ENCODE peak calls at places on chromosomes 12 and 14, in five cellular contexts. K is GM23338, J is K562, U is H1, P is HepG2. B is an unnamed sample.

GRCh38 chr12:126163984-126164383 is 1098.7 kb downstream of the AACS start:
- DNase-seq in U (no peak), J (no peak), K (no peak), P (no peak), B (no peak)

GRCh38 chr14:67943947-67944346 is 124.4 kb downstream of the RAD51B start:
- DNase-seq in J (peak; percentile 42), P (peak; percentile 73), K (peak; percentile 95), U (peak; percentile 15), B (peak; percentile 49)

GRCh38 chr14:71610797-71611196 is 321.4 kb upstream of the RGS6 start:
- DNase-seq in J (no peak), U (no peak), P (no peak), K (no peak), B (no peak)

GRCh38 chr12:121089031-121089812 is 43.5 kb upstream of the P2RX7 start:
- DNase-seq in P (peak; percentile 53), J (peak; percentile 27), K (peak; percentile 60), U (no peak), B (no peak)

GRCh38 chr12:19412844-19413243 is 26.4 kb upstream of the AEBP2 start:
- DNase-seq in P (no peak), K (no peak), J (no peak), U (no peak), B (no peak)

GRCh38 chr14:57487771-57488170 is 5.9 kb downstream of the CCDC198 start:
- DNase-seq in P (no peak), K (no peak), U (no peak), J (no peak), B (no peak)

GRCh38 chr14:71243697-71244096 is 336.4 kb downstream of the PCNX1 start:
- DNase-seq in P (no peak), J (no peak), K (no peak), U (no peak), B (no peak)

GRCh38 chr12:6770094-6770493 is 2.2 kb upstream of the LAG3 start:
- DNase-seq in P (no peak), U (no peak), K (no peak), J (no peak), B (no peak)

GRCh38 chr14:71716371-71716770 is 215.9 kb upstream of the RGS6 start:
- DNase-seq in K (no peak), J (no peak), U (no peak), P (no peak), B (no peak)

GRCh38 chr12:131607658-131608447 is 103.0 kb upstream of the SFSWAP start:
- DNase-seq in J (no peak), P (no peak), U (no peak), K (no peak), B (peak; percentile 40)

GRCh38 chr12:78864483-78865296 is at the start of gene SYT1:
- DNase-seq in P (no peak), U (no peak), K (peak; percentile 93), J (no peak), B (no peak)

GRCh38 chr12:94561943-94562411 is 88.4 kb downstream of the TMCC3 start:
- DNase-seq in K (no peak), P (no peak), J (no peak), U (no peak), B (peak; percentile 74)

GRCh38 chr12:128853321-128854197 is at the start of gene GLT1D1:
- DNase-seq in K (peak; percentile 33), P (no peak), J (no peak), U (no peak), B (no peak)

GRCh38 chr12:130715996-130716917 is at the start of gene RIMBP2:
- DNase-seq in J (no peak), U (no peak), P (no peak), K (peak; percentile 75), B (no peak)

GRCh38 chr14:24064856-24065255 is 6.5 kb upstream of the CPNE6 start:
- DNase-seq in J (no peak), K (no peak), U (no peak), P (no peak), B (no peak)

GRCh38 chr12:30794591-30795409 is 40.0 kb upstream of the CAPRIN2 start:
- DNase-seq in J (peak; percentile 43), P (peak; percentile 67), U (peak; percentile 59), K (peak; percentile 77), B (no peak)

GRCh38 chr12:78060186-78060585 is 229.5 kb downstream of the NAV3 start:
- DNase-seq in J (no peak), P (no peak), K (no peak), U (no peak), B (no peak)

GRCh38 chr12:22083167-22083566 is 37.1 kb downstream of the CMAS start:
- DNase-seq in J (peak; percentile 11), K (peak; percentile 32), P (peak; percentile 16), U (no peak), B (no peak)

GRCh38 chr12:62693291-62694040 is 226.8 kb downstream of the MON2 start:
- DNase-seq in J (no peak), U (no peak), K (no peak), P (no peak), B (no peak)

GRCh38 chr12:45191239-45191638 is 24.7 kb upstream of the ANO6 start:
- DNase-seq in J (no peak), K (no peak), P (peak; percentile 10), U (no peak), B (no peak)

GRCh38 chr12:45909041-45909713 is 81.2 kb downstream of the SCAF11 start:
- DNase-seq in U (no peak), P (no peak), J (no peak), K (no peak), B (no peak)

GRCh38 chr12:120981407-120981921 is 3.1 kb downstream of the HNF1A start:
- DNase-seq in K (no peak), P (no peak), J (no peak), U (no peak), B (no peak)

GRCh38 chr12:75842119-75842518 is 189.5 kb downstream of the PHLDA1 start:
- DNase-seq in K (no peak), U (no peak), J (no peak), P (no peak), B (no peak)

GRCh38 chr14:61875483-61875882 is 113.3 kb downstream of the SNAPC1 start:
- DNase-seq in J (no peak), P (no peak), U (no peak), K (no peak), B (no peak)

GRCh38 chr12:82998509-82998908 is 311.8 kb downstream of the TMTC2 start:
- DNase-seq in K (no peak), P (no peak), U (no peak), J (no peak), B (no peak)

GRCh38 chr12:49298160-49298559 is 3.2 kb downstream of the PRPH start:
- DNase-seq in K (no peak), P (no peak), J (no peak), U (no peak), B (no peak)

GRCh38 chr12:84763112-84763511 is 149.5 kb downstream of the SLC6A15 start:
- DNase-seq in K (no peak), J (no peak), U (no peak), P (no peak), B (no peak)

GRCh38 chr14:53509845-53510244 is 356.7 kb upstream of the DDHD1 start:
- DNase-seq in K (no peak), J (no peak), U (no peak), P (no peak), B (no peak)

GRCh38 chr12:46354111-46354798 is 18.3 kb downstream of the SLC38A2 start:
- DNase-seq in P (no peak), K (peak; percentile 46), U (no peak), J (peak; percentile 24), B (no peak)

GRCh38 chr12:26614217-26614616 is 218.8 kb downstream of the ITPR2 start:
- DNase-seq in J (peak; percentile 11), U (no peak), P (no peak), K (peak; percentile 71), B (no peak)

GRCh38 chr14:54815016-54815415 is 87.6 kb downstream of the GCH1 start:
- DNase-seq in P (no peak), J (no peak), K (no peak), U (no peak), B (no peak)

GRCh38 chr12:117023998-117024960 is 74.9 kb downstream of the TESC start:
- DNase-seq in J (no peak), U (no peak), P (no peak), K (no peak), B (no peak)

GRCh38 chr14:103736546-103737431 is 21.2 kb downstream of the ZFYVE21 start:
- DNase-seq in P (no peak), J (no peak), U (no peak), K (no peak), B (no peak)

GRCh38 chr14:37232907-37233481 is 35.3 kb downstream of the MIPOL1 start:
- DNase-seq in K (peak; percentile 71), P (peak; percentile 79), U (no peak), J (peak; percentile 30), B (no peak)

GRCh38 chr12:51905507-51906438 is 1.5 kb upstream of the ACVRL1 start:
- DNase-seq in K (no peak), U (no peak), P (no peak), J (peak; percentile 92), B (no peak)

GRCh38 chr14:101123639-101124525 is 220.4 kb upstream of the RTL1 start:
- DNase-seq in U (no peak), J (no peak), K (no peak), P (no peak), B (no peak)
- TF ChIP-seq CREB1 in U (no peak), J (no peak), K (no peak), P (no peak), B (no peak)

GRCh38 chr12:114134922-114135321 is 168.8 kb upstream of the RBM19 start:
- DNase-seq in P (no peak), J (no peak), U (no peak), K (no peak), B (no peak)
- H3K36me3 ChIP-seq in P (no peaks in the 10 kb centered on the region), J (no peaks in the 10 kb centered on the region), U (no peaks in the 10 kb centered on the region), K (no peaks in the 10 kb centered on the region), B (no peaks in the 10 kb centered on the region)

GRCh38 chr12:106898001-106898966 is 57.4 kb upstream of the TMEM263 start:
- DNase-seq in J (no peak), P (no peak), U (no peak), K (no peak), B (no peak)
- TF ChIP-seq CREB1 in J (no peak), P (no peak), U (no peak), K (no peak), B (no peak)

GRCh38 chr12:106315523-106315922 is 13.0 kb downstream of the TCP11L2 start:
- DNase-seq in K (peak; percentile 40), J (no peak), P (no peak), U (no peak), B (no peak)

GRCh38 chr12:106321139-106321850 is 18.8 kb downstream of the TCP11L2 start:
- DNase-seq in K (no peak), J (no peak), U (no peak), P (no peak), B (no peak)

GRCh38 chr12:106323537-106323936 is 21.0 kb downstream of the TCP11L2 start:
- DNase-seq in P (no peak), K (no peak), J (no peak), U (no peak), B (no peak)

DNA sequence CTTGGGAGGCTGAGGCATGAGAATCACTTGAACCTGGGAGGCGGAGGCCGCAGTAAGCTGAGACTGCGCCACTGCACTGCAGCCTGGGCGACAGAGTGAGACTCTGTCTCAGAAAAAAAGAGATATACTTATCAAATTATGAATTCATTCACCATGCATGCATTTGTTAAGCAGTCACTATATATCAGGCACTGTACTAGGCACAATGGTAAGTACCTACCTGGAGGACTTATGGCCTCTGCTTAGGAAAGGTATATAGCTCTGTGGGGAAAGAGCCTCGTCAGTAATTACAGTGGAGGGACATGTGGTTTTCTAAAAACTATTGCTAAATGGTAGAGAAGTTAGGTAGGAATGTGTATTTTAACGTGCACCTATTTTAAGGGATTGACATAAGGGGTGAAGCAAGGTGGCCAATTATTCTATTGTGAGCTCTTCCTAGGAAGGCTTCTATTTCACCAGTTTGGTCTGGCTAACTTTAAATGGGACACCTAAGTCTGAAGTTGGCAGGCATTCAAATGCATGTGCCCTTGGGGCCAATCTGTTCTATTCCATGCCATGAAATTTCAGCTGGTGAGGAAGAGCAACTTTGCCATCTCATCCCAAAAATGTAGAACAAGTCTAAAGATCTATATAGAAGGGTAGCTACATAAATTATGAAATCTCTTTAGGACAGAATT is 15.0 kb downstream of the TCP11L2 start:
- DNase-seq in K (no peak), P (no peak), U (no peak), J (no peak), B (no peak)
- H3K36me3 ChIP-seq in K (no peaks in the 10 kb centered on the region), P (peaks cover 14% of the 10 kb centered on the region), U (no peaks in the 10 kb centered on the region), J (no peaks in the 10 kb centered on the region), B (no peaks in the 10 kb centered on the region)

B was measured in GM12878.